ENCODE peak calls at places on chromosomes 11 and 22, in eight cellular contexts. One of them, this sample, is unnamed.

GRCh38 chr11:29518389-29519174 is 498.2 kb downstream of the KCNA4 start:
- DNase-seq in uterus: no peak
- DNase-seq in HCT116: no peak
- DNase-seq in sigmoid colon: no peak
- DNase-seq in body of pancreas: no peak
- DNase-seq in IMR-90: no peak
- DNase-seq in tibial nerve: no peak
- DNase-seq in transverse colon: no peak
- DNase-seq in this sample: no peak

GRCh38 chr11:8586805-8587204 is 7.2 kb downstream of the STK33 start:
- DNase-seq in HCT116: no peak
- DNase-seq in body of pancreas: no peak
- DNase-seq in tibial nerve: no peak
- DNase-seq in sigmoid colon: no peak
- DNase-seq in uterus: no peak
- DNase-seq in IMR-90: no peak
- DNase-seq in transverse colon: no peak
- DNase-seq in this sample: no peak

GRCh38 chr11:93791493-93791892 is 7.4 kb downstream of the MED17 start:
- DNase-seq in IMR-90: no peak
- DNase-seq in transverse colon: no peak
- DNase-seq in body of pancreas: no peak
- DNase-seq in sigmoid colon: no peak
- DNase-seq in uterus: no peak
- DNase-seq in HCT116: no peak
- DNase-seq in tibial nerve: no peak
- DNase-seq in this sample: no peak

GRCh38 chr11:8776209-8776608 is 93.6 kb downstream of the RPL27A start:
- DNase-seq in sigmoid colon: no peak
- DNase-seq in tibial nerve: no peak
- DNase-seq in body of pancreas: peak; percentile 67
- DNase-seq in IMR-90: no peak
- DNase-seq in transverse colon: no peak
- DNase-seq in HCT116: no peak
- DNase-seq in uterus: no peak
- DNase-seq in this sample: peak; percentile 29

GRCh38 chr11:82960000-82960778 is 58.7 kb downstream of the DDIAS start:
- DNase-seq in sigmoid colon: no peak
- DNase-seq in body of pancreas: no peak
- DNase-seq in tibial nerve: no peak
- DNase-seq in HCT116: no peak
- DNase-seq in IMR-90: no peak
- DNase-seq in uterus: no peak
- DNase-seq in transverse colon: no peak
- DNase-seq in this sample: no peak

GRCh38 chr11:72239296-72239848 is 4.6 kb downstream of the PHOX2A start:
- DNase-seq in HCT116: no peak
- DNase-seq in transverse colon: peak; percentile 61
- DNase-seq in IMR-90: peak; percentile 38
- DNase-seq in sigmoid colon: peak; percentile 89
- DNase-seq in tibial nerve: no peak
- DNase-seq in uterus: peak; percentile 71
- DNase-seq in body of pancreas: no peak
- DNase-seq in this sample: peak; percentile 59

GRCh38 chr11:87101956-87102355 is 64.2 kb downstream of the TMEM135 start:
- DNase-seq in uterus: no peak
- DNase-seq in sigmoid colon: no peak
- DNase-seq in body of pancreas: no peak
- DNase-seq in IMR-90: no peak
- DNase-seq in tibial nerve: no peak
- DNase-seq in transverse colon: no peak
- DNase-seq in HCT116: no peak
- DNase-seq in this sample: no peak

GRCh38 chr11:75281469-75282095 is 41.0 kb downstream of the TPBGL start:
- DNase-seq in transverse colon: no peak
- DNase-seq in body of pancreas: no peak
- DNase-seq in IMR-90: no peak
- DNase-seq in uterus: no peak
- DNase-seq in HCT116: no peak
- DNase-seq in sigmoid colon: peak; percentile 63
- DNase-seq in tibial nerve: no peak
- DNase-seq in this sample: peak; percentile 18

GRCh38 chr22:37381489-37381888 is 45.8 kb downstream of the ELFN2 start:
- DNase-seq in uterus: no peak
- DNase-seq in tibial nerve: no peak
- DNase-seq in transverse colon: no peak
- DNase-seq in HCT116: no peak
- DNase-seq in sigmoid colon: no peak
- DNase-seq in IMR-90: peak; percentile 61
- DNase-seq in body of pancreas: no peak
- DNase-seq in this sample: no peak

GRCh38 chr11:130145975-130146776 is 13.4 kb upstream of the ST14 start:
- DNase-seq in transverse colon: peak; percentile 88
- DNase-seq in tibial nerve: no peak
- DNase-seq in HCT116: peak; percentile 87
- DNase-seq in body of pancreas: peak; percentile 74
- DNase-seq in IMR-90: no peak
- DNase-seq in uterus: no peak
- DNase-seq in sigmoid colon: no peak
- DNase-seq in this sample: peak; percentile 71

GRCh38 chr11:118106789-118107335 is 20.1 kb upstream of the SMIM35 start:
- DNase-seq in HCT116: no peak
- DNase-seq in transverse colon: no peak
- DNase-seq in uterus: no peak
- DNase-seq in IMR-90: no peak
- DNase-seq in tibial nerve: no peak
- DNase-seq in sigmoid colon: no peak
- DNase-seq in body of pancreas: no peak
- DNase-seq in this sample: no peak

GRCh38 chr11:118290923-118291322 is 13.6 kb upstream of the CD3E start:
- DNase-seq in HCT116: peak; percentile 51
- DNase-seq in IMR-90: no peak
- DNase-seq in transverse colon: peak; percentile 61
- DNase-seq in sigmoid colon: no peak
- DNase-seq in tibial nerve: no peak
- DNase-seq in uterus: no peak
- DNase-seq in body of pancreas: peak; percentile 56
- DNase-seq in this sample: peak; percentile 27

GRCh38 chr11:62554377-62554776 is 7.8 kb upstream of the AHNAK start:
- DNase-seq in HCT116: no peak
- DNase-seq in transverse colon: no peak
- DNase-seq in uterus: no peak
- DNase-seq in sigmoid colon: peak; percentile 72
- DNase-seq in IMR-90: no peak
- DNase-seq in body of pancreas: no peak
- DNase-seq in tibial nerve: no peak
- DNase-seq in this sample: no peak

GRCh38 chr22:48240165-48240934 is 1477.9 kb downstream of the TBC1D22A start:
- DNase-seq in body of pancreas: no peak
- DNase-seq in IMR-90: no peak
- DNase-seq in HCT116: no peak
- DNase-seq in uterus: no peak
- DNase-seq in tibial nerve: no peak
- DNase-seq in sigmoid colon: no peak
- DNase-seq in transverse colon: no peak
- DNase-seq in this sample: no peak

GRCh38 chr11:73520358-73521061 is 77.4 kb downstream of the FAM168A start:
- DNase-seq in transverse colon: no peak
- DNase-seq in sigmoid colon: no peak
- DNase-seq in tibial nerve: no peak
- DNase-seq in body of pancreas: no peak
- DNase-seq in HCT116: no peak
- DNase-seq in uterus: no peak
- DNase-seq in IMR-90: peak; percentile 22
- DNase-seq in this sample: no peak

GRCh38 chr22:25840883-25841282 is 98.9 kb downstream of the MYO18B start:
- DNase-seq in uterus: no peak
- DNase-seq in IMR-90: no peak
- DNase-seq in sigmoid colon: no peak
- DNase-seq in transverse colon: no peak
- DNase-seq in HCT116: no peak
- DNase-seq in tibial nerve: no peak
- DNase-seq in body of pancreas: no peak
- DNase-seq in this sample: no peak

GRCh38 chr22:50304528-50305392 is 2.7 kb downstream of the PLXNB2 start:
- DNase-seq in sigmoid colon: peak; percentile 80
- DNase-seq in body of pancreas: peak; percentile 66
- DNase-seq in transverse colon: peak; percentile 56
- DNase-seq in HCT116: no peak
- DNase-seq in uterus: peak; percentile 53
- DNase-seq in IMR-90: no peak
- DNase-seq in tibial nerve: no peak
- DNase-seq in this sample: no peak

GRCh38 chr11:82634091-82634490 is 99.6 kb downstream of the FAM181B start:
- DNase-seq in tibial nerve: no peak
- DNase-seq in sigmoid colon: no peak
- DNase-seq in IMR-90: no peak
- DNase-seq in HCT116: no peak
- DNase-seq in uterus: no peak
- DNase-seq in body of pancreas: no peak
- DNase-seq in transverse colon: no peak
- DNase-seq in this sample: no peak

GRCh38 chr11:11973361-11973800 is 35.0 kb downstream of the DKK3 start:
- DNase-seq in sigmoid colon: peak; percentile 88
- DNase-seq in tibial nerve: peak; percentile 59
- DNase-seq in uterus: peak; percentile 74
- DNase-seq in HCT116: no peak
- DNase-seq in transverse colon: peak; percentile 33
- DNase-seq in IMR-90: peak; percentile 72
- DNase-seq in body of pancreas: peak; percentile 36
- DNase-seq in this sample: peak; percentile 74

GRCh38 chr11:113261709-113262475 is 52.5 kb upstream of the TTC12 start:
- DNase-seq in body of pancreas: no peak
- DNase-seq in transverse colon: no peak
- DNase-seq in IMR-90: peak; percentile 11
- DNase-seq in HCT116: no peak
- DNase-seq in uterus: no peak
- DNase-seq in sigmoid colon: no peak
- DNase-seq in tibial nerve: no peak
- DNase-seq in this sample: no peak
- H3K27ac ChIP-seq in body of pancreas: no peak overlapping the region
- H3K27ac ChIP-seq in transverse colon: no peak overlapping the region
- H3K27ac ChIP-seq in IMR-90: no peak overlapping the region
- H3K27ac ChIP-seq in HCT116: no peak overlapping the region
- H3K27ac ChIP-seq in uterus: no peak overlapping the region
- H3K27ac ChIP-seq in sigmoid colon: no peak overlapping the region
- H3K27ac ChIP-seq in tibial nerve: no peak overlapping the region
- H3K27ac ChIP-seq in this sample: no peak overlapping the region

GRCh38 chr11:57679396-57679795 is 11.5 kb downstream of the ZDHHC5 start:
- DNase-seq in transverse colon: no peak
- DNase-seq in body of pancreas: no peak
- DNase-seq in sigmoid colon: no peak
- DNase-seq in HCT116: no peak
- DNase-seq in uterus: no peak
- DNase-seq in tibial nerve: no peak
- DNase-seq in IMR-90: no peak
- DNase-seq in this sample: no peak
- TF ChIP-seq POLR2A in transverse colon: no peak
- TF ChIP-seq POLR2A in body of pancreas: no peak
- TF ChIP-seq POLR2A in sigmoid colon: no peak
- TF ChIP-seq POLR2A in HCT116: no peak
- TF ChIP-seq POLR2A in uterus: no peak
- TF ChIP-seq POLR2A in tibial nerve: no peak
- TF ChIP-seq POLR2A in IMR-90: no peak
- TF ChIP-seq POLR2A in this sample: no peak

GRCh38 chr11:47161890-47162289 is 14.8 kb downstream of the ARFGAP2 start:
- DNase-seq in HCT116: no peak
- DNase-seq in body of pancreas: no peak
- DNase-seq in tibial nerve: no peak
- DNase-seq in IMR-90: peak; percentile 45
- DNase-seq in transverse colon: no peak
- DNase-seq in sigmoid colon: no peak
- DNase-seq in uterus: no peak
- DNase-seq in this sample: no peak

GRCh38 chr11:47164321-47164720 is 12.4 kb downstream of the ARFGAP2 start:
- DNase-seq in HCT116: no peak
- DNase-seq in uterus: no peak
- DNase-seq in body of pancreas: no peak
- DNase-seq in IMR-90: no peak
- DNase-seq in transverse colon: no peak
- DNase-seq in sigmoid colon: no peak
- DNase-seq in tibial nerve: no peak
- DNase-seq in this sample: no peak

GRCh38 chr11:47162426-47162825 is 14.3 kb downstream of the ARFGAP2 start:
- DNase-seq in uterus: no peak
- DNase-seq in body of pancreas: no peak
- DNase-seq in HCT116: no peak
- DNase-seq in sigmoid colon: no peak
- DNase-seq in IMR-90: no peak
- DNase-seq in tibial nerve: no peak
- DNase-seq in transverse colon: no peak
- DNase-seq in this sample: no peak

GRCh38 chr11:47163898-47164297 is 12.8 kb downstream of the ARFGAP2 start:
- DNase-seq in sigmoid colon: no peak
- DNase-seq in body of pancreas: no peak
- DNase-seq in uterus: no peak
- DNase-seq in IMR-90: no peak
- DNase-seq in transverse colon: no peak
- DNase-seq in tibial nerve: no peak
- DNase-seq in HCT116: no peak
- DNase-seq in this sample: no peak

DNA sequence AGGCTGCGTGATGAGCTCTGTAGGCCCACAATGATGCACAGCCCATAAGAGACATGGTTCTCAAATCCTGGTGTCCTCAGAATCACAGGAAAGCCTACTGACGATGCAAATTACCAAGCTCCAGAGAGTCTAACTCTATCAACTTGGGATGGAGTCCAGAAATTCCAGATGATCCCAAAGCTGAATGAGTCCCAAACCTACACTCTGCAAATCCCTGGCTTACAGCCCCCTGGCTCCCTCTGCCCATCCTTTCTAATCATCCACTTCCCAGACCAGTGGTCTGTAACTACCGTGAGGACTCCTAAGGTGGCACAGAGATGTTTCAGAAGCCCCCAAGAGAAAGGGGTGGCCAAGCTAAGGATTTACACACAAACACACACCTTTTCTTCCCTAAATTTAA is 13.5 kb downstream of the ARFGAP2 start:
- DNase-seq in IMR-90: no peak
- DNase-seq in sigmoid colon: no peak
- DNase-seq in tibial nerve: no peak
- DNase-seq in uterus: no peak
- DNase-seq in HCT116: no peak
- DNase-seq in transverse colon: no peak
- DNase-seq in body of pancreas: no peak
- DNase-seq in this sample: no peak
- H3K4me3 ChIP-seq in IMR-90: no peak overlapping the region
- H3K4me3 ChIP-seq in sigmoid colon: no peak overlapping the region
- H3K4me3 ChIP-seq in tibial nerve: no peak overlapping the region
- H3K4me3 ChIP-seq in uterus: no peak overlapping the region
- H3K4me3 ChIP-seq in HCT116: no peak overlapping the region
- H3K4me3 ChIP-seq in transverse colon: no peak overlapping the region
- H3K4me3 ChIP-seq in body of pancreas: no peak overlapping the region
- H3K4me3 ChIP-seq in this sample: no peak overlapping the region

DNA sequence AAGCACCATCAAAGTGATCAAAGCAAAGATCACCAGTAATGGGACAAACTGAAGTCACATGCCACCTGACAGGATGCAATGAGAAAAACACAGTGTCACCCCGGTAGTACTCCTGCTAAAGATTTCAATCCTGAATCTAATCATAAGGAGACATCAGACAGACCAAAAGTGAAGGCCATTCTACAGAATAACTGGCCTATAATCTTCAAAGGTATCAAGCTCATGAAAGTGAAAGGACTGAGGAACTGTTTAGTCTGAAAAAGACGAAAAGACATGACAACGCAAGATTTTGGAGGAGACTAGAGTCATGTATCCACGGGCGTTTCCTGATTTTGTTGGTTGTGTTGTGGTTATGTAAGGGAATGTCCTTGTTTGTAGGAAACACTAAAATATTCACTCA is 42.4 kb upstream of the TSKU start:
- DNase-seq in IMR-90: no peak
- DNase-seq in uterus: no peak
- DNase-seq in HCT116: no peak
- DNase-seq in tibial nerve: no peak
- DNase-seq in body of pancreas: no peak
- DNase-seq in transverse colon: no peak
- DNase-seq in sigmoid colon: no peak
- DNase-seq in this sample: no peak
- H3K27ac ChIP-seq in IMR-90: no peak overlapping the region
- H3K27ac ChIP-seq in uterus: no peak overlapping the region
- H3K27ac ChIP-seq in HCT116: no peak overlapping the region
- H3K27ac ChIP-seq in tibial nerve: no peak overlapping the region
- H3K27ac ChIP-seq in body of pancreas: no peak overlapping the region
- H3K27ac ChIP-seq in transverse colon: no peak overlapping the region
- H3K27ac ChIP-seq in sigmoid colon: no peak overlapping the region
- H3K27ac ChIP-seq in this sample: no peak overlapping the region